ENCODE peak calls at places on chromosomes 4 and X, in seven cellular contexts. S is transverse colon; O is CD8-positive, alpha-beta memory T cell; L is astrocyte; V is BE2C; B is aorta; A is upper lobe of left lung. Z is an unnamed sample.

GRCh38 chr4:124783847-124784246 is 71.3 kb upstream of the ANKRD50 start:
- DNase-seq in V (no peak), A (no peak), L (peak; percentile 28), S (no peak), O (no peak), B (no peak), Z (no peak)

GRCh38 chrX:10010686-10011085 is 43.5 kb downstream of the CLDN34 start:
- DNase-seq in V (no peak), B (no peak), L (peak; percentile 65), A (no peak), S (no peak), O (no peak), Z (no peak)

GRCh38 chr4:10461091-10461849 is 4.0 kb upstream of the ZNF518B start:
- DNase-seq in B (peak; percentile 88), A (peak; percentile 68), V (peak; percentile 63), O (peak; percentile 63), L (peak; percentile 18), S (peak; percentile 57), Z (peak; percentile 82)

GRCh38 chr4:173492315-173492714 is 37.7 kb downstream of the HAND2 start:
- DNase-seq in V (no peak), B (no peak), O (no peak), S (no peak), A (no peak), L (no peak), Z (no peak)

GRCh38 chr4:82906469-82906868 is 5.9 kb downstream of the THAP9 start:
- DNase-seq in V (no peak), L (no peak), A (no peak), B (no peak), S (no peak), O (no peak), Z (no peak)

GRCh38 chrX:120213438-120214265 is 37.0 kb upstream of the ZBTB33 start:
- DNase-seq in L (peak; percentile 15), O (peak; percentile 24), S (peak; percentile 63), B (peak; percentile 51), V (peak; percentile 65), A (peak; percentile 40), Z (no peak)

GRCh38 chr4:128386761-128387599 is 99.4 kb upstream of the PGRMC2 start:
- DNase-seq in V (peak; percentile 95), O (no peak), S (peak; percentile 79), A (peak; percentile 57), L (peak; percentile 98), B (peak; percentile 95), Z (peak; percentile 75)

GRCh38 chr4:47486306-47486705 is 1.2 kb downstream of the ATP10D start:
- DNase-seq in V (no peak), O (no peak), L (no peak), B (no peak), A (no peak), S (no peak), Z (no peak)

GRCh38 chr4:80918004-80918403 is 112.5 kb upstream of the BMP3 start:
- DNase-seq in V (no peak), A (no peak), O (no peak), L (no peak), S (no peak), B (no peak), Z (no peak)

GRCh38 chrX:49192722-49193328 is 6.7 kb upstream of the PRICKLE3 start:
- DNase-seq in L (no peak), A (no peak), O (no peak), S (no peak), V (peak; percentile 45), B (no peak), Z (no peak)

GRCh38 chrX:31679861-31680260 is 608.0 kb upstream of the FTHL17 start:
- DNase-seq in B (no peak), V (peak; percentile 17), S (no peak), A (no peak), L (no peak), O (no peak), Z (no peak)

GRCh38 chr4:152894673-152895072 is 41.5 kb upstream of the FHDC1 start:
- DNase-seq in L (peak; percentile 81), B (no peak), A (no peak), S (no peak), V (no peak), O (no peak), Z (no peak)

GRCh38 chr4:17189322-17189721 is 290.9 kb upstream of the LDB2 start:
- DNase-seq in O (no peak), L (peak; percentile 83), A (no peak), V (no peak), B (no peak), S (no peak), Z (no peak)

GRCh38 chr4:179855471-179855870 is 2387.7 kb upstream of the TENM3 start:
- DNase-seq in A (no peak), O (no peak), B (no peak), S (no peak), L (no peak), V (no peak), Z (no peak)

GRCh38 chr4:2940267-2941137 is 22.7 kb downstream of the NOP14 start:
- DNase-seq in O (no peak), S (peak; percentile 7), B (peak; percentile 65), A (no peak), V (no peak), L (no peak), Z (no peak)

GRCh38 chrX:153687121-153688039 is at the start of gene SLC6A8:
- DNase-seq in O (peak; percentile 35), S (peak; percentile 71), V (peak; percentile 77), B (peak; percentile 91), A (peak; percentile 51), L (peak; percentile 26), Z (peak; percentile 65)

GRCh38 chrX:71996138-71996537 is 85.5 kb downstream of the NHSL2 start:
- DNase-seq in O (no peak), S (peak; percentile 10), L (no peak), V (no peak), B (no peak), A (no peak), Z (no peak)

GRCh38 chr4:168741281-168742173 is 244.7 kb downstream of the PALLD start:
- DNase-seq in V (no peak), B (no peak), L (no peak), S (no peak), O (no peak), A (peak; percentile 44), Z (peak; percentile 59)

GRCh38 chrX:45266456-45266855 is 65.8 kb upstream of the DIPK2B start:
- DNase-seq in V (no peak), S (no peak), B (no peak), O (no peak), L (no peak), A (no peak), Z (no peak)

GRCh38 chr4:165874072-165874798 is 1.2 kb downstream of the TLL1 start:
- DNase-seq in V (no peak), A (no peak), O (no peak), S (no peak), L (no peak), B (peak; percentile 78), Z (no peak)

GRCh38 chr4:26127001-26127400 is 193.8 kb upstream of the RBPJ start:
- DNase-seq in S (no peak), B (no peak), A (no peak), V (no peak), L (no peak), O (no peak), Z (no peak)

GRCh38 chr4:7894098-7894676 is 45.5 kb downstream of the AFAP1 start:
- DNase-seq in L (no peak), V (no peak), O (no peak), S (no peak), B (peak; percentile 47), A (no peak), Z (no peak)

GRCh38 chrX:10111364-10112148 is 45.2 kb upstream of the CLCN4 start:
- DNase-seq in L (no peak), O (peak; percentile 23), S (peak; percentile 56), V (no peak), B (no peak), A (no peak), Z (no peak)

GRCh38 chr4:151566053-151566452 is 157.1 kb downstream of the FHIP1A start:
- DNase-seq in L (no peak), S (no peak), A (no peak), O (no peak), B (no peak), V (no peak), Z (no peak)
- H3K4me1 ChIP-seq in L (no peaks in the 10 kb centered on the region), S (peaks cover 58% of the 10 kb centered on the region), A (no peaks in the 10 kb centered on the region), O (no peaks in the 10 kb centered on the region), B (no peaks in the 10 kb centered on the region), V (no peaks in the 10 kb centered on the region), Z (no peaks in the 10 kb centered on the region)

DNA sequence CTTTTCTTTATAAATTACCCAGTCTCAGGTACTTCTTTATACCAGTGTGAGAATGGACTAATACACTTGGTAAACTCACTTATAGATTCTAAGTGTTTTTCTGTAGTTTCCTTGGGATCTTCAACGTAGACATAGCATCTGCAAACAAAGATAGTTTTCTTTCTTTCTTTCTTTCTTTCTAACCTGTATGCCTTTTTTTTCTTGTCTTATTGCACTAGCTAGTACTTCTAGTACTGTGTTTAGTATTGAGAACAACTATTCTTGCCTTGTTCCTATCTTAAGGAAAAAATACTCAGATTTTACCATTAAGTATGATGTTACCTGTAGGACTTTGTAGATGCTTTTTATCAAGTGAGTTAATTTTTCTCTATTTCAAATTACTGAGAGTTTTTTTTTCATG is 102.2 kb downstream of the EDA start:
- DNase-seq in V (no peak), S (no peak), L (no peak), A (no peak), O (no peak), B (no peak), Z (no peak)
- H3K9me3 ChIP-seq in V (no peaks in the 10 kb centered on the region), S (no peaks in the 10 kb centered on the region), L (no peaks in the 10 kb centered on the region), A (peaks cover 13% of the 10 kb centered on the region), O (no peaks in the 10 kb centered on the region), B (no peaks in the 10 kb centered on the region), Z (peaks cover 15% of the 10 kb centered on the region)

DNA sequence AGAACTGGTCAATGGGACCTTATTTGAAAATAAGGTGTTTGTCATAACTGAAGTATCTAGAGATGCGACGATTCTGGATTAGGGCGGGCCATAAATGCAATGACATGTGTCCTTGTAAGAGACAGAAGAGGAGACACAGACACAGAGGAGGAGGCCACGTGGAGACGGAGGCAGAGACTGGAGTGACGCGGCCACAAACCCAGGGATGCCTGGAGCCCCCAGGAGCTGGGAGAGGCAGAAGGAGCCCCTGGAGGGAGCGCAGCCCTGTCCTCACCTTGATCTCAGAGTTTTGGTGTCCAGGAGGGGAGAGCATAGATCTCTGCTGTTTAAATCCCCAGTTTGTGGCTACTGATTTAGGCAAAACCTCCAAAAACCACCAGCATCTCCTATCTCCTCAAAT is 5.0 kb downstream of the GTPBP6 start:
- DNase-seq in O (no peak), S (no peak), A (no peak), L (no peak), B (peak; percentile 55), V (no peak), Z (peak; percentile 20)
- H3K36me3 ChIP-seq in O (peaks cover 10% of the 10 kb centered on the region), S (peaks cover 22% of the 10 kb centered on the region), A (peaks cover 11% of the 10 kb centered on the region), L (peaks cover 8% of the 10 kb centered on the region), B (peaks cover 7% of the 10 kb centered on the region), V (peaks cover 16% of the 10 kb centered on the region), Z (peaks cover 66% of the 10 kb centered on the region)

GRCh38 chr4:143346208-143346607 is 9.5 kb downstream of the GAB1 start:
- DNase-seq in S (no peak), O (no peak), A (peak; percentile 75), L (no peak), B (no peak), V (no peak), Z (no peak)

GRCh38 chr4:143344011-143344410 is 7.3 kb downstream of the GAB1 start:
- DNase-seq in B (no peak), L (no peak), S (no peak), A (no peak), V (no peak), O (no peak), Z (no peak)

GRCh38 chr4:143343276-143343831 is 6.7 kb downstream of the GAB1 start:
- DNase-seq in L (no peak), A (no peak), V (no peak), O (no peak), S (no peak), B (no peak), Z (no peak)

GRCh38 chr4:143347495-143347894 is 10.8 kb downstream of the GAB1 start:
- DNase-seq in V (no peak), L (no peak), B (no peak), S (no peak), O (no peak), A (no peak), Z (no peak)

GRCh38 chr4:143344774-143345173 is 8.1 kb downstream of the GAB1 start:
- DNase-seq in O (no peak), L (peak; percentile 28), A (no peak), S (no peak), B (no peak), V (no peak), Z (no peak)
- H3K4me1 ChIP-seq in O (no peaks in the 10 kb centered on the region), L (peaks cover 3% of the 10 kb centered on the region), A (peaks cover 35% of the 10 kb centered on the region), S (peaks cover 47% of the 10 kb centered on the region), B (peaks cover 6% of the 10 kb centered on the region), V (no peaks in the 10 kb centered on the region), Z (peaks cover 48% of the 10 kb centered on the region)

Z was measured in lower lobe of right lung.